ENCODE peak calls at places on chromosomes 13 and 19, in six cellular contexts. One of them, this sample, is unnamed.

GRCh38 chr13:75454497-75454896 is 27.5 kb downstream of the TBC1D4 start:
- DNase-seq in lower lobe of right lung: no peak
- DNase-seq in osteoblast: no peak
- DNase-seq in tibial artery: no peak
- DNase-seq in left lung: no peak
- DNase-seq in fibroblast of lung: no peak
- DNase-seq in this sample: no peak

GRCh38 chr13:67299731-67300130 is 69.6 kb upstream of the PCDH9 start:
- DNase-seq in lower lobe of right lung: no peak
- DNase-seq in osteoblast: peak; percentile 48
- DNase-seq in tibial artery: no peak
- DNase-seq in left lung: no peak
- DNase-seq in fibroblast of lung: peak; percentile 66
- DNase-seq in this sample: no peak

GRCh38 chr19:18541258-18541991 is 1.9 kb downstream of the FKBP8 start:
- DNase-seq in lower lobe of right lung: no peak
- DNase-seq in osteoblast: peak; percentile 91
- DNase-seq in tibial artery: no peak
- DNase-seq in left lung: no peak
- DNase-seq in fibroblast of lung: peak; percentile 16
- DNase-seq in this sample: no peak

GRCh38 chr13:79802389-79803140 is 321.6 kb downstream of the NDFIP2 start:
- DNase-seq in lower lobe of right lung: no peak
- DNase-seq in osteoblast: no peak
- DNase-seq in tibial artery: no peak
- DNase-seq in left lung: no peak
- DNase-seq in fibroblast of lung: no peak
- DNase-seq in this sample: no peak

GRCh38 chr19:9857076-9857721 is 22.1 kb downstream of the PIN1 start:
- DNase-seq in lower lobe of right lung: no peak
- DNase-seq in osteoblast: no peak
- DNase-seq in tibial artery: no peak
- DNase-seq in left lung: no peak
- DNase-seq in fibroblast of lung: no peak
- DNase-seq in this sample: peak; percentile 65

GRCh38 chr19:18053571-18054219 is 33.0 kb downstream of the IL12RB1 start:
- DNase-seq in lower lobe of right lung: no peak
- DNase-seq in osteoblast: peak; percentile 49
- DNase-seq in tibial artery: no peak
- DNase-seq in left lung: no peak
- DNase-seq in fibroblast of lung: peak; percentile 53
- DNase-seq in this sample: no peak

GRCh38 chr13:70448820-70449219 is 340.6 kb upstream of the KLHL1 start:
- DNase-seq in lower lobe of right lung: no peak
- DNase-seq in osteoblast: no peak
- DNase-seq in tibial artery: no peak
- DNase-seq in left lung: no peak
- DNase-seq in fibroblast of lung: no peak
- DNase-seq in this sample: no peak

GRCh38 chr13:20553309-20553708 is 13.6 kb upstream of the IFT88 start:
- DNase-seq in lower lobe of right lung: no peak
- DNase-seq in osteoblast: no peak
- DNase-seq in tibial artery: no peak
- DNase-seq in left lung: no peak
- DNase-seq in fibroblast of lung: no peak
- DNase-seq in this sample: no peak

GRCh38 chr19:6126335-6126974 is 9.0 kb upstream of the ACSBG2 start:
- DNase-seq in lower lobe of right lung: no peak
- DNase-seq in osteoblast: peak; percentile 73
- DNase-seq in tibial artery: no peak
- DNase-seq in left lung: no peak
- DNase-seq in fibroblast of lung: peak; percentile 63
- DNase-seq in this sample: no peak

GRCh38 chr13:20118268-20119140 is 42.3 kb downstream of the GJA3 start:
- DNase-seq in lower lobe of right lung: peak; percentile 69
- DNase-seq in osteoblast: peak; percentile 89
- DNase-seq in tibial artery: peak; percentile 81
- DNase-seq in left lung: peak; percentile 79
- DNase-seq in fibroblast of lung: peak; percentile 57
- DNase-seq in this sample: peak; percentile 80

GRCh38 chr19:18932216-18932841 is 8.7 kb downstream of the HOMER3 start:
- DNase-seq in lower lobe of right lung: peak; percentile 88
- DNase-seq in osteoblast: peak; percentile 98
- DNase-seq in tibial artery: peak; percentile 85
- DNase-seq in left lung: peak; percentile 84
- DNase-seq in fibroblast of lung: peak; percentile 35
- DNase-seq in this sample: peak; percentile 94

GRCh38 chr13:29100739-29101138 is 280.6 kb downstream of the MTUS2 start:
- DNase-seq in lower lobe of right lung: no peak
- DNase-seq in osteoblast: no peak
- DNase-seq in tibial artery: no peak
- DNase-seq in left lung: no peak
- DNase-seq in fibroblast of lung: no peak
- DNase-seq in this sample: no peak

GRCh38 chr13:76709851-76710250 is 176.4 kb downstream of the KCTD12 start:
- DNase-seq in lower lobe of right lung: no peak
- DNase-seq in osteoblast: no peak
- DNase-seq in tibial artery: no peak
- DNase-seq in left lung: no peak
- DNase-seq in fibroblast of lung: peak; percentile 37
- DNase-seq in this sample: no peak

GRCh38 chr19:17641181-17641580 is 47.0 kb downstream of the UNC13A start:
- DNase-seq in lower lobe of right lung: peak; percentile 8
- DNase-seq in osteoblast: no peak
- DNase-seq in tibial artery: no peak
- DNase-seq in left lung: no peak
- DNase-seq in fibroblast of lung: no peak
- DNase-seq in this sample: peak; percentile 20

GRCh38 chr13:29513981-29514719 is 81.3 kb downstream of the SLC7A1 start:
- DNase-seq in lower lobe of right lung: no peak
- DNase-seq in osteoblast: no peak
- DNase-seq in tibial artery: no peak
- DNase-seq in left lung: no peak
- DNase-seq in fibroblast of lung: no peak
- DNase-seq in this sample: peak; percentile 79

GRCh38 chr13:51251480-51251879 is 29.3 kb downstream of the FAM124A start:
- DNase-seq in lower lobe of right lung: no peak
- DNase-seq in osteoblast: no peak
- DNase-seq in tibial artery: no peak
- DNase-seq in left lung: no peak
- DNase-seq in fibroblast of lung: no peak
- DNase-seq in this sample: no peak

GRCh38 chr13:72726721-72727416 is 560 bp downstream of the MZT1 start:
- DNase-seq in lower lobe of right lung: peak; percentile 71
- DNase-seq in osteoblast: peak; percentile 60
- DNase-seq in tibial artery: peak; percentile 70
- DNase-seq in left lung: no peak
- DNase-seq in fibroblast of lung: peak; percentile 24
- DNase-seq in this sample: peak; percentile 93

GRCh38 chr13:48726711-48727110 is 73.0 kb downstream of the CYSLTR2 start:
- DNase-seq in lower lobe of right lung: no peak
- DNase-seq in osteoblast: no peak
- DNase-seq in tibial artery: no peak
- DNase-seq in left lung: no peak
- DNase-seq in fibroblast of lung: no peak
- DNase-seq in this sample: no peak

GRCh38 chr19:29537601-29538000 is 11.8 kb downstream of the VSTM2B start:
- DNase-seq in lower lobe of right lung: no peak
- DNase-seq in osteoblast: no peak
- DNase-seq in tibial artery: peak; percentile 50
- DNase-seq in left lung: peak; percentile 2
- DNase-seq in fibroblast of lung: no peak
- DNase-seq in this sample: peak; percentile 46

GRCh38 chr19:47035127-47035494 is 13.3 kb downstream of the TMEM160 start:
- DNase-seq in lower lobe of right lung: no peak
- DNase-seq in osteoblast: peak; percentile 62
- DNase-seq in tibial artery: no peak
- DNase-seq in left lung: no peak
- DNase-seq in fibroblast of lung: peak; percentile 19
- DNase-seq in this sample: no peak

GRCh38 chr13:41562083-41562482 is 104.7 kb downstream of the RGCC start:
- DNase-seq in lower lobe of right lung: no peak
- DNase-seq in osteoblast: peak; percentile 58
- DNase-seq in tibial artery: no peak
- DNase-seq in left lung: peak; percentile 60
- DNase-seq in fibroblast of lung: peak; percentile 95
- DNase-seq in this sample: no peak

GRCh38 chr19:52566588-52566987 is 3.5 kb upstream of the ZNF701 start:
- DNase-seq in lower lobe of right lung: no peak
- DNase-seq in osteoblast: no peak
- DNase-seq in tibial artery: no peak
- DNase-seq in left lung: no peak
- DNase-seq in fibroblast of lung: peak; percentile 60
- DNase-seq in this sample: no peak

GRCh38 chr19:19637523-19638251 is 5.8 kb downstream of the GMIP start:
- DNase-seq in lower lobe of right lung: no peak
- DNase-seq in osteoblast: no peak
- DNase-seq in tibial artery: no peak
- DNase-seq in left lung: no peak
- DNase-seq in fibroblast of lung: no peak
- DNase-seq in this sample: peak; percentile 77

GRCh38 chr19:57606931-57607330 is 7.1 kb upstream of the ZNF134 start:
- DNase-seq in lower lobe of right lung: no peak
- DNase-seq in osteoblast: no peak
- DNase-seq in tibial artery: no peak
- DNase-seq in left lung: no peak
- DNase-seq in fibroblast of lung: no peak
- DNase-seq in this sample: no peak

GRCh38 chr19:11046608-11047354 is 42.5 kb upstream of the LDLR start:
- DNase-seq in lower lobe of right lung: no peak
- DNase-seq in osteoblast: peak; percentile 64
- DNase-seq in tibial artery: no peak
- DNase-seq in left lung: no peak
- DNase-seq in fibroblast of lung: no peak
- DNase-seq in this sample: no peak

GRCh38 chr19:46840157-46840942 is 10.3 kb downstream of the AP2S1 start:
- DNase-seq in lower lobe of right lung: no peak
- DNase-seq in osteoblast: peak; percentile 88
- DNase-seq in tibial artery: no peak
- DNase-seq in left lung: no peak
- DNase-seq in fibroblast of lung: peak; percentile 51
- DNase-seq in this sample: peak; percentile 79

GRCh38 chr19:35476149-35476548 is 14.1 kb downstream of the KRTDAP start:
- DNase-seq in lower lobe of right lung: no peak
- DNase-seq in osteoblast: no peak
- DNase-seq in tibial artery: no peak
- DNase-seq in left lung: no peak
- DNase-seq in fibroblast of lung: no peak
- DNase-seq in this sample: no peak

GRCh38 chr13:39597828-39598227 is 5.2 kb downstream of the LHFPL6 start:
- DNase-seq in lower lobe of right lung: no peak
- DNase-seq in osteoblast: peak; percentile 70
- DNase-seq in tibial artery: no peak
- DNase-seq in left lung: no peak
- DNase-seq in fibroblast of lung: no peak
- DNase-seq in this sample: no peak

GRCh38 chr13:45747071-45747470 is 45.0 kb downstream of the CBY2 start:
- DNase-seq in lower lobe of right lung: no peak
- DNase-seq in osteoblast: no peak
- DNase-seq in tibial artery: no peak
- DNase-seq in left lung: no peak
- DNase-seq in fibroblast of lung: no peak
- DNase-seq in this sample: no peak

GRCh38 chr19:3225677-3226093 is 1.2 kb downstream of the CELF5 start:
- DNase-seq in lower lobe of right lung: no peak
- DNase-seq in osteoblast: peak; percentile 85
- DNase-seq in tibial artery: no peak
- DNase-seq in left lung: no peak
- DNase-seq in fibroblast of lung: no peak
- DNase-seq in this sample: no peak

GRCh38 chr19:18475004-18475453 is 37.1 kb upstream of the ISYNA1 start:
- DNase-seq in lower lobe of right lung: no peak
- DNase-seq in osteoblast: peak; percentile 78
- DNase-seq in tibial artery: no peak
- DNase-seq in left lung: no peak
- DNase-seq in fibroblast of lung: no peak
- DNase-seq in this sample: no peak

GRCh38 chr13:101535192-101535746 is 82.8 kb downstream of the ITGBL1 start:
- DNase-seq in lower lobe of right lung: no peak
- DNase-seq in osteoblast: no peak
- DNase-seq in tibial artery: no peak
- DNase-seq in left lung: no peak
- DNase-seq in fibroblast of lung: peak; percentile 23
- DNase-seq in this sample: no peak
- TF ChIP-seq CTCF in lower lobe of right lung: no peak
- TF ChIP-seq CTCF in osteoblast: no peak
- TF ChIP-seq CTCF in tibial artery: no peak
- TF ChIP-seq CTCF in left lung: no peak
- TF ChIP-seq CTCF in fibroblast of lung: no peak
- TF ChIP-seq CTCF in this sample: no peak

GRCh38 chr13:106484084-106484754 is 51.2 kb downstream of the EFNB2 start:
- DNase-seq in lower lobe of right lung: no peak
- DNase-seq in osteoblast: no peak
- DNase-seq in tibial artery: no peak
- DNase-seq in left lung: no peak
- DNase-seq in fibroblast of lung: peak; percentile 33
- DNase-seq in this sample: no peak
- H3K4me1 ChIP-seq in lower lobe of right lung: peaks cover 20% of the 10 kb centered on the region
- H3K4me1 ChIP-seq in osteoblast: no peaks in the 10 kb centered on the region
- H3K4me1 ChIP-seq in tibial artery: no peaks in the 10 kb centered on the region
- H3K4me1 ChIP-seq in left lung: peaks cover 3% of the 10 kb centered on the region
- H3K4me1 ChIP-seq in fibroblast of lung: no peaks in the 10 kb centered on the region
- H3K4me1 ChIP-seq in this sample: no peaks in the 10 kb centered on the region

GRCh38 chr13:33191425-33192221 is 93.9 kb downstream of the STARD13 start:
- DNase-seq in lower lobe of right lung: no peak
- DNase-seq in osteoblast: no peak
- DNase-seq in tibial artery: no peak
- DNase-seq in left lung: no peak
- DNase-seq in fibroblast of lung: peak; percentile 87
- DNase-seq in this sample: no peak

GRCh38 chr13:33186851-33187250 is 98.7 kb downstream of the STARD13 start:
- DNase-seq in lower lobe of right lung: no peak
- DNase-seq in osteoblast: peak; percentile 75
- DNase-seq in tibial artery: no peak
- DNase-seq in left lung: no peak
- DNase-seq in fibroblast of lung: peak; percentile 94
- DNase-seq in this sample: no peak

GRCh38 chr13:33185853-33186252 is 99.7 kb downstream of the STARD13 start:
- DNase-seq in lower lobe of right lung: no peak
- DNase-seq in osteoblast: peak; percentile 52
- DNase-seq in tibial artery: no peak
- DNase-seq in left lung: no peak
- DNase-seq in fibroblast of lung: peak; percentile 73
- DNase-seq in this sample: no peak

GRCh38 chr13:33189470-33189869 is 96.1 kb downstream of the STARD13 start:
- DNase-seq in lower lobe of right lung: no peak
- DNase-seq in osteoblast: no peak
- DNase-seq in tibial artery: no peak
- DNase-seq in left lung: no peak
- DNase-seq in fibroblast of lung: no peak
- DNase-seq in this sample: no peak

GRCh38 chr13:33188093-33188882 is 97.3 kb downstream of the STARD13 start:
- DNase-seq in lower lobe of right lung: no peak
- DNase-seq in osteoblast: no peak
- DNase-seq in tibial artery: no peak
- DNase-seq in left lung: no peak
- DNase-seq in fibroblast of lung: peak; percentile 68
- DNase-seq in this sample: no peak
- TF ChIP-seq CTCF in lower lobe of right lung: no peak
- TF ChIP-seq CTCF in osteoblast: no peak
- TF ChIP-seq CTCF in tibial artery: no peak
- TF ChIP-seq CTCF in left lung: no peak
- TF ChIP-seq CTCF in fibroblast of lung: no peak
- TF ChIP-seq CTCF in this sample: no peak

GRCh38 chr19:51293571-51294210 is 17.8 kb upstream of the IGLON5 start:
- DNase-seq in lower lobe of right lung: no peak
- DNase-seq in osteoblast: peak; percentile 61
- DNase-seq in tibial artery: no peak
- DNase-seq in left lung: no peak
- DNase-seq in fibroblast of lung: no peak
- DNase-seq in this sample: no peak
- H3K4me1 ChIP-seq in lower lobe of right lung: no peaks in the 10 kb centered on the region
- H3K4me1 ChIP-seq in osteoblast: no peaks in the 10 kb centered on the region
- H3K4me1 ChIP-seq in tibial artery: no peaks in the 10 kb centered on the region
- H3K4me1 ChIP-seq in left lung: no peaks in the 10 kb centered on the region
- H3K4me1 ChIP-seq in fibroblast of lung: no peaks in the 10 kb centered on the region
- H3K4me1 ChIP-seq in this sample: no peaks in the 10 kb centered on the region